ENCODE peak calls at places on chromosomes 4 and X, in four cellular contexts. Y is H1, H is mesendoderm, D is IMR-90. Z is an unnamed sample.

GRCh38 chr4:186876961-186877626 is 153.4 kb upstream of the FAT1 start:
- DNase-seq in Y (no peak), H (no peak), D (no peak), Z (no peak)

GRCh38 chr4:60042941-60043340 is 1157.2 kb upstream of the ADGRL3 start:
- DNase-seq in Y (no peak), H (peak; percentile 7), D (no peak), Z (no peak)

GRCh38 chr4:37467824-37468223 is 218.4 kb downstream of the RELL1 start:
- DNase-seq in Y (no peak), H (no peak), D (no peak), Z (no peak)

GRCh38 chr4:8694651-8695151 is 102.1 kb downstream of the CPZ start:
- DNase-seq in Y (no peak), H (no peak), D (no peak), Z (no peak)

GRCh38 chr4:166422475-166422874 is 549.4 kb downstream of the TLL1 start:
- DNase-seq in Y (no peak), H (no peak), D (peak; percentile 2), Z (peak; percentile 24)

GRCh38 chr4:41432889-41433288 is 105.1 kb upstream of the LIMCH1 start:
- DNase-seq in Y (peak; percentile 38), H (peak; percentile 99), D (peak; percentile 8), Z (peak; percentile 87)

GRCh38 chrX:135974279-135974856 is 580 bp upstream of the MMGT1 start:
- DNase-seq in Y (no peak), H (peak; percentile 70), D (peak; percentile 52), Z (peak; percentile 60)

GRCh38 chr4:107213410-107213809 is 177.3 kb upstream of the DKK2 start:
- DNase-seq in Y (no peak), H (no peak), D (no peak), Z (no peak)

GRCh38 chrX:31333181-31333831 is 261.5 kb upstream of the FTHL17 start:
- DNase-seq in Y (no peak), H (peak; percentile 67), D (peak; percentile 84), Z (peak; percentile 79)

GRCh38 chr4:100984901-100985300 is 362.4 kb downstream of the PPP3CA start:
- DNase-seq in Y (no peak), H (no peak), D (peak; percentile 66), Z (no peak)

GRCh38 chr4:8335848-8336247 is 66.3 kb downstream of the HTRA3 start:
- DNase-seq in Y (no peak), H (no peak), D (no peak), Z (no peak)

GRCh38 chr4:14749910-14750309 is 252.4 kb upstream of the CPEB2 start:
- DNase-seq in Y (no peak), H (peak; percentile 40), D (no peak), Z (peak; percentile 8)

DNA sequence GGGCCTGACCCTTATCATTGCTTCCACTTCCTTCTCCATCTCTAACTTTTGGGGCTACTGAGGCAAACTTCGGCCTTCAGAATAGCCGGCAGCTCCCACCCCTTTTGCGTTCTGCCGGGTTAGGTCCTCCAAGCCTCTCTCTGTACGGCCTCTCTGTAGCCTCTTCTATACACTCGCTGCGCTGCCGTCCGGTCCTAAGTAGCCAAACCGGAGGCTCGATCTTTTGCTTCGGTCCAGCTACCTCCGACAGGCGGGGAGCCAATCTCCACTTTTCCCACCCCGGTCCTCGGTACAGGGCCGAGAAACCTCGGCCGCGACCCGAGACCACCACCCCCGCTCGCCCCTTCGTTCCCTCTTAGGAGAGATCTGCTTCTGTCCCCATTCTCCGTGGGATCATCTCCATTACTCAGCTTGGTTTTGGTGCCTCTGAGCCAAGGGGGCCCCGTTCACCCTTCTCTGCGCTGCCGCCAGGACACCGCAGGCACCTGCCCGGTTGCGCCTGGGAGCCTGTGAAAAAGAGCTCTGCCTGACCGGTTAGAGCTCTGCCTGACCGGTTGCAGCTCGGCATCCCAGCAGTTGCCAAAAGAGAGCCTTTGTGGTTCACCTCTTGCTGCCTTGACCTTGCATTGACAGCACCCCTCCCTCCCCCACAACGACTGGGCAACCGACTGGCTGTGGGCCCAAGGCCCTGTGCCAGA is 1.0 kb upstream of the HTR2C start:
- DNase-seq in Y (no peak), H (peak; percentile 28), D (no peak), Z (no peak)
- H3K4ac ChIP-seq in Y (no peak overlapping the region), H (no peak overlapping the region), D (no peak overlapping the region), Z (no peak overlapping the region)

GRCh38 chr4:2266181-2266580 is 4.3 kb upstream of the MXD4 start:
- DNase-seq in Y (no peak), H (no peak), D (no peak), Z (no peak)
- H3K23ac ChIP-seq in Y (no peak overlapping the region), H (no peak overlapping the region), D (no peak overlapping the region), Z (no peak overlapping the region)

GRCh38 chrX:8274166-8274565 is 103.1 kb upstream of the VCX2 start:
- DNase-seq in Y (no peak), H (no peak), D (no peak), Z (no peak)
- H3K4me3 ChIP-seq in Y (no peak overlapping the region), H (no peak overlapping the region), D (no peak overlapping the region), Z (no peak overlapping the region)

GRCh38 chrX:110317820-110318663 is at the start of gene AMMECR1:
- DNase-seq in Y (no peak), H (peak; percentile 81), D (peak; percentile 79), Z (peak; percentile 80)
- H3K4ac ChIP-seq in Y (no peak within 1 kb of the TSS), H (peak within 1 kb of the TSS; percentile 16), D (peak within 1 kb of the TSS; percentile 86), Z (peak within 1 kb of the TSS; percentile 80)

DNA sequence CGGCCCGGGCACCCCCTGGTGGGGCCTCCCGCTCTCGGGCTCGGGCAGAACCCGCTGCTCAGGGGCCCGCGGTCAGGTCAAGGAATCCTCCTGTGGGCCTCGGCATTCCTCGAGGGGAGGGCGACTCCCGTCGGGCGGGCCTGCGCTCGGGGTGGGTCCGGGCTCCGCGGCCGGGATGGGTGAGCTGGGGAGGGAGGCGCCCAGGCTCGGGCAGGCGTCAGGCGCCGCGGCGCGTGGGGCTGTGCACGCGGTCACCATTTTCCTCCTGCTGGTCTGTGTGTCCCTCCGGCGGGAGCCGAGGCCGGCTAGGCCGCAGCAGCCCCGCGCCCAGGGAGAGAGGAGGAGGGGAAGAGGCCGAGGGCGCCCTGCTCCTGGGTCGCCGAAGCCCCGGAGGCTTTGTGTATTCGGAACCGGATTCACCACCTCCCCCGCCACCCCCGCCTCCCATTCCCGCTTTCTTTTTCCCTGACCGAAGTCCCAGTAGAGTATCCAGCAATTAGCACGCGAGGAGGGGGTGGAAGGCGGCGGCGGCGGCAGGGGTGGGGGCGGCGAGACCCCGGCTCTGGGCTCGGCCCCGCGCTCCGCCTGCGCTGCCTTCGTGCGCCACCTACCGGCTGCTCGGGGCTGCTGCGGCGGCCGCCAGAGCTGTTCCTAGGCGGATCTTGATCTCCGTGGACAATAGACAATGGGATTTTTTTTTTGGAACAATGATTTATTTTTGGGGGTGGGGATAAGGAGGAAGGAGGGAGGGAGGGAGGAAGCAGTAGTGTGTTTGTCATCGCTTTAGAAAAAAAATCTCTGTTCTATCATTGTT is 99.0 kb upstream of the MAML3 start:
- DNase-seq in Y (no peak), H (peak; percentile 95), D (peak; percentile 56), Z (peak; percentile 67)
- H3K23ac ChIP-seq in Y (no peak overlapping the region), H (no peak overlapping the region), D (peak overlapping the region; percentile 55), Z (no peak overlapping the region)

Z was measured in mesenchymal stem cell.